ENCODE peak calls at places on chromosomes 4 and X, in four cellular contexts. L, H, W and G are unnamed samples. For H3K9me3, the result is how much of the 10 kb centered on the place peaks cover.

GRCh38 chr4:128468485-128468989 is 180.9 kb upstream of the PGRMC2 start:
- DNase-seq in H (no peak), L (no peak), W (peak), G (peak)

GRCh38 chr4:147370473-147370872 is 110.4 kb upstream of the EDNRA start:
- DNase-seq in L (no peak), H (no peak), W (no peak), G (no peak)

GRCh38 chr4:119615068-119615744 is 13.4 kb downstream of the PDE5A start:
- DNase-seq in W (no peak), H (no peak), L (no peak), G (no peak)

GRCh38 chrX:41909068-41909467 is 14.3 kb downstream of the CASK start:
- DNase-seq in W (no peak), L (no peak), H (no peak), G (no peak)

GRCh38 chr4:149901128-149901527 is 85.5 kb upstream of the IQCM start:
- DNase-seq in L (no peak), W (no peak), H (no peak), G (no peak)

GRCh38 chr4:158079661-158080060 is 93.2 kb downstream of the GASK1B start:
- DNase-seq in H (no peak), L (no peak), W (peak), G (no peak)

GRCh38 chr4:158182736-158183135 is 9.9 kb upstream of the GASK1B start:
- DNase-seq in L (no peak), W (no peak), H (no peak), G (peak)

GRCh38 chr4:131613824-131614216 is 1535.3 kb upstream of the PCDH10 start:
- DNase-seq in L (peak), H (no peak), W (no peak), G (no peak)

GRCh38 chrX:11414091-11414490 is 120.9 kb downstream of the AMELX start:
- DNase-seq in H (no peak), W (no peak), L (no peak), G (no peak)

GRCh38 chr4:20283039-20283438 is 31.3 kb downstream of the SLIT2 start:
- DNase-seq in L (no peak), W (no peak), H (no peak), G (no peak)

GRCh38 chr4:4753643-4754042 is 105.8 kb upstream of the MSX1 start:
- DNase-seq in W (no peak), H (no peak), L (no peak), G (no peak)

GRCh38 chrX:27163236-27163635 is 299.9 kb downstream of the PPP4R3C start:
- DNase-seq in L (no peak), W (no peak), H (no peak), G (no peak)

GRCh38 chr4:9953089-9953488 is 68.2 kb downstream of the SLC2A9 start:
- DNase-seq in L (no peak), W (no peak), H (no peak), G (no peak)

GRCh38 chr4:80231180-80231579 is 33.9 kb downstream of the PRDM8 start:
- DNase-seq in W (no peak), L (no peak), H (no peak), G (no peak)

GRCh38 chr4:114807759-114808404 is 209.3 kb downstream of the UGT8 start:
- DNase-seq in H (no peak), W (no peak), L (no peak), G (no peak)

GRCh38 chr4:159003420-159004253 is 99.2 kb upstream of the RAPGEF2 start:
- DNase-seq in H (no peak), L (no peak), W (no peak), G (no peak)

GRCh38 chrX:108584617-108585211 is 145.1 kb downstream of the COL4A5 start:
- DNase-seq in H (no peak), L (peak), W (no peak), G (no peak)

GRCh38 chr4:57591073-57591472 is 480.9 kb upstream of the IGFBP7 start:
- DNase-seq in L (no peak), W (no peak), H (no peak), G (no peak)

GRCh38 chrX:40440841-40441240 is 139.9 kb upstream of the ATP6AP2 start:
- DNase-seq in L (no peak), W (no peak), H (no peak), G (no peak)

GRCh38 chr4:183182873-183183725 is 84.0 kb downstream of the WWC2 start:
- DNase-seq in H (no peak), L (no peak), W (peak), G (peak)

GRCh38 chrX:63930140-63930539 is 145.1 kb upstream of the ARHGEF9 start:
- DNase-seq in H (no peak), L (no peak), W (no peak), G (no peak)

GRCh38 chrX:136185409-136186022 is 38.2 kb downstream of the FHL1 start:
- DNase-seq in L (no peak), W (no peak), H (no peak), G (no peak)

GRCh38 chrX:3598696-3599095 is 114.8 kb downstream of the PRKX start:
- DNase-seq in W (no peak), L (no peak), H (no peak), G (no peak)

GRCh38 chrX:113033966-113034680 is 193.5 kb upstream of the AMOT start:
- DNase-seq in L (no peak), W (no peak), H (no peak), G (no peak)

GRCh38 chr4:159146454-159146853 is 43.6 kb downstream of the RAPGEF2 start:
- DNase-seq in H (no peak), W (no peak), L (no peak), G (no peak)

GRCh38 chr4:1192493-1193205 is 20.3 kb upstream of the SPON2 start:
- DNase-seq in L (no peak), W (peak), H (peak), G (no peak)

GRCh38 chr4:24001945-24002640 is 112.2 kb upstream of the PPARGC1A start:
- DNase-seq in L (no peak), H (no peak), W (no peak), G (no peak)

GRCh38 chrX:154317391-154318000 is 21.9 kb downstream of the TKTL1 start:
- DNase-seq in W (no peak), L (no peak), H (no peak), G (no peak)

GRCh38 chr4:184757810-184758209 is 23.9 kb upstream of the CENPU start:
- DNase-seq in L (no peak), W (peak), H (no peak), G (no peak)

GRCh38 chr4:47536956-47537355 is 51.9 kb downstream of the ATP10D start:
- DNase-seq in L (no peak), H (no peak), W (no peak), G (no peak)

GRCh38 chr4:41750624-41751324 is 2.2 kb upstream of the PHOX2B start:
- DNase-seq in W (no peak), H (no peak), L (no peak), G (no peak)

GRCh38 chrX:118536204-118536603 is 40.6 kb downstream of the DOCK11 start:
- DNase-seq in L (peak), W (no peak), H (no peak), G (no peak)

GRCh38 chrX:118536687-118537461 is 41.3 kb downstream of the DOCK11 start:
- DNase-seq in L (peak), H (no peak), W (no peak), G (no peak)

GRCh38 chrX:118540342-118540741 is 44.7 kb downstream of the DOCK11 start:
- DNase-seq in W (no peak), L (no peak), H (no peak), G (no peak)

GRCh38 chrX:118530537-118530936 is 34.9 kb downstream of the DOCK11 start:
- DNase-seq in W (no peak), H (no peak), L (no peak), G (no peak)

GRCh38 chrX:118534716-118535493 is 39.3 kb downstream of the DOCK11 start:
- DNase-seq in H (no peak), L (no peak), W (no peak), G (no peak)
- H3K27ac ChIP-seq in H (no peak), L (no peak), W (no peak), G (no peak)

GRCh38 chr4:55819634-55820033 is at the start of gene EXOC1L:
- DNase-seq in L (no peak), H (no peak), W (no peak), G (no peak)
- H3K4me3 ChIP-seq in L (no peak), H (peak), W (no peak), G (no peak)

DNA sequence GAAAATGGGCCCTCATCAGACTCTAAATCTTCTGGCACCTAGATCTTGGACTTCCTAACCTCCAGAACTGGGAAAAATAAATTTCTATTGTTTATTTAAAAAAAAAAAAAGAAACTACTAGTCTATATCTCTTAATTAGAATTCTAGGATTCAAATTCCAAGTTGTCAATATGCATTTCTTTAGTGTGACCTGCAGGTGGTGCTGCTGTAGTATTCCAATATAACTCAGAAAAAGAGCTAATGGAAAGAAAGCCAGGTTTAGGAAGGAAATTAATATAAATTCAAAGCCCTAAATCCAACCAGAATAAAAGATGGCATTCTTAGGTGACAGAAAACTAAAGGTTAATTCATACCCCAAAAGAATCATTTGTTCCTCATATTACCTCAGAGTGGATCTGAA is 80.0 kb upstream of the NALF2 start:
- DNase-seq in L (no peak), W (no peak), H (no peak), G (no peak)
- H3K9me3 ChIP-seq in L (under half), W (under half), H (under half), G (under half)

DNA sequence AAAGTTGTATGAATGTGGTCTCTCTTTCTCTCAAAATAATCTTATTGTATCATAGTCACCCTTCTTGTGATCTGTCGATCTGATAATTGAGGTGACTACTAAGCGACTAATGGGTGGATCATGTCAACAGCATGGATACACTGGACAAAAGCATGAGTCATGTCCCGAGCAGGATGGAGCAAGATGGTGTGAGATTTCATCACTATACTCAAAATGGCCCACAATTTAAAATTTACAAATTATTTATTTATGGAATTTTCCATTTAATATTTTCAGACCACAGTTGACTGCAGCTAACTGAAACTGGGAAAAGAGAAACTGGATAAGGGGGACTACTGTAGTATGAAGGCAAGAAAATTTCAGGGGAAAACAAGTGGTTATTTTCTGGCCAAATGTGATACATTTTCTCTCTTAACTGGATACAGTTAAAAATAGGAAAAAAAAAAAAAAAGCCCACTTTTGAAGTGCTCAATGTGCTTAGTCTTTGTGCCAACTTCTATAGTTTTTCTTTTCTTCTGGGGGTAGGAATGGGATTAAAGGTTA is 25.3 kb downstream of the FAM241A start:
- DNase-seq in W (no peak), L (no peak), H (no peak), G (peak)
- H3K27ac ChIP-seq in W (no peak), L (no peak), H (peak), G (no peak)

DNA sequence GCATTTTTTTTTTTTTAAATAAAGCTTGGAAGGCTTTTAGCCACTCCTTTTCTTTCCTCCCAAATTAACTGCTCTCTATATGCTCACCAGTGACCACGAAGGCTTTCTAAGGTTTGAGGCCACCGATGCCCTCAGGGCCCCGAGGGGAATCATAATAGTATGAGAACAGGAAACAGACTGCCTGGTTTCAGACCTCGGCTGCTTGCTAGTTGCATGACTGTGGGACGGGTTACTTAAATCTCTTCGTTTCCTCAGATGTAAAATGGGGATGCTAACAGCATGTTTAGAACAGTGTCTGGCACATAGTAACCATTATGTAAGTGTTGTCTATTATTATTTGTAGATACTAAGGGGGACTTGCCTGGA is 3.6 kb downstream of the LINC00632 start:
- DNase-seq in L (no peak), H (no peak), W (no peak), G (no peak)
- H3K4me3 ChIP-seq in L (no peak), H (peak), W (no peak), G (peak)